ENCODE peak calls at places on chromosomes 13 and 19, in nine cellular contexts. One of them, this sample, is unnamed.

GRCh38 chr13:101572456-101572855 is 120.0 kb downstream of the ITGBL1 start:
- DNase-seq in thoracic aorta: no peak
- DNase-seq in tibial artery: no peak
- DNase-seq in esophagus squamous epithelium: no peak
- DNase-seq in tibial nerve: no peak
- DNase-seq in suprapubic skin: no peak
- DNase-seq in body of pancreas: no peak
- DNase-seq in prostate gland: no peak
- DNase-seq in fibroblast of lung: no peak
- DNase-seq in this sample: no peak

GRCh38 chr13:108915095-108915633 is 285.8 kb downstream of the MYO16 start:
- DNase-seq in tibial nerve: no peak
- DNase-seq in body of pancreas: no peak
- DNase-seq in esophagus squamous epithelium: no peak
- DNase-seq in fibroblast of lung: peak; percentile 67
- DNase-seq in tibial artery: no peak
- DNase-seq in prostate gland: no peak
- DNase-seq in thoracic aorta: no peak
- DNase-seq in suprapubic skin: no peak
- DNase-seq in this sample: no peak

GRCh38 chr13:108352599-108352998 is 83.1 kb downstream of the TNFSF13B start:
- DNase-seq in esophagus squamous epithelium: no peak
- DNase-seq in tibial artery: no peak
- DNase-seq in tibial nerve: no peak
- DNase-seq in fibroblast of lung: no peak
- DNase-seq in suprapubic skin: no peak
- DNase-seq in body of pancreas: no peak
- DNase-seq in thoracic aorta: no peak
- DNase-seq in prostate gland: no peak
- DNase-seq in this sample: no peak

GRCh38 chr13:63307239-63307638 is 1891.6 kb upstream of the PCDH20 start:
- DNase-seq in tibial artery: no peak
- DNase-seq in body of pancreas: peak; percentile 48
- DNase-seq in prostate gland: no peak
- DNase-seq in tibial nerve: no peak
- DNase-seq in esophagus squamous epithelium: no peak
- DNase-seq in fibroblast of lung: no peak
- DNase-seq in thoracic aorta: no peak
- DNase-seq in suprapubic skin: no peak
- DNase-seq in this sample: no peak

GRCh38 chr13:111006508-111007031 is 91.7 kb upstream of the ANKRD10 start:
- DNase-seq in thoracic aorta: peak; percentile 69
- DNase-seq in suprapubic skin: no peak
- DNase-seq in tibial artery: peak; percentile 88
- DNase-seq in tibial nerve: peak; percentile 30
- DNase-seq in esophagus squamous epithelium: no peak
- DNase-seq in fibroblast of lung: peak; percentile 92
- DNase-seq in body of pancreas: peak; percentile 88
- DNase-seq in prostate gland: peak; percentile 44
- DNase-seq in this sample: no peak

GRCh38 chr19:34967551-34967950 is 3.5 kb upstream of the ZNF792 start:
- DNase-seq in tibial nerve: no peak
- DNase-seq in thoracic aorta: no peak
- DNase-seq in suprapubic skin: no peak
- DNase-seq in body of pancreas: no peak
- DNase-seq in esophagus squamous epithelium: no peak
- DNase-seq in tibial artery: no peak
- DNase-seq in prostate gland: no peak
- DNase-seq in fibroblast of lung: no peak
- DNase-seq in this sample: no peak

GRCh38 chr19:12649941-12650340 is 16.6 kb downstream of the MAN2B1 start:
- DNase-seq in prostate gland: no peak
- DNase-seq in tibial artery: no peak
- DNase-seq in esophagus squamous epithelium: no peak
- DNase-seq in body of pancreas: no peak
- DNase-seq in fibroblast of lung: no peak
- DNase-seq in thoracic aorta: no peak
- DNase-seq in suprapubic skin: no peak
- DNase-seq in tibial nerve: no peak
- DNase-seq in this sample: no peak

GRCh38 chr13:75263741-75264407 is 218.1 kb downstream of the TBC1D4 start:
- DNase-seq in fibroblast of lung: peak; percentile 36
- DNase-seq in suprapubic skin: no peak
- DNase-seq in thoracic aorta: no peak
- DNase-seq in tibial nerve: no peak
- DNase-seq in body of pancreas: no peak
- DNase-seq in esophagus squamous epithelium: no peak
- DNase-seq in tibial artery: no peak
- DNase-seq in prostate gland: no peak
- DNase-seq in this sample: no peak

GRCh38 chr13:22235950-22236290 is 565.0 kb downstream of the FGF9 start:
- DNase-seq in tibial nerve: no peak
- DNase-seq in thoracic aorta: no peak
- DNase-seq in prostate gland: no peak
- DNase-seq in fibroblast of lung: no peak
- DNase-seq in tibial artery: no peak
- DNase-seq in esophagus squamous epithelium: no peak
- DNase-seq in suprapubic skin: no peak
- DNase-seq in body of pancreas: no peak
- DNase-seq in this sample: no peak

GRCh38 chr19:58406818-58407657 is 1.4 kb upstream of the ZNF584 start:
- DNase-seq in tibial nerve: no peak
- DNase-seq in suprapubic skin: no peak
- DNase-seq in fibroblast of lung: no peak
- DNase-seq in tibial artery: no peak
- DNase-seq in prostate gland: no peak
- DNase-seq in thoracic aorta: no peak
- DNase-seq in esophagus squamous epithelium: no peak
- DNase-seq in body of pancreas: no peak
- DNase-seq in this sample: no peak

GRCh38 chr13:31012285-31013024 is 80.0 kb downstream of the TEX26 start:
- DNase-seq in thoracic aorta: no peak
- DNase-seq in body of pancreas: no peak
- DNase-seq in esophagus squamous epithelium: no peak
- DNase-seq in tibial artery: no peak
- DNase-seq in tibial nerve: no peak
- DNase-seq in fibroblast of lung: peak; percentile 55
- DNase-seq in suprapubic skin: no peak
- DNase-seq in prostate gland: no peak
- DNase-seq in this sample: no peak

GRCh38 chr19:3500429-3501101 is at the start of gene DOHH:
- DNase-seq in prostate gland: peak; percentile 92
- DNase-seq in suprapubic skin: peak; percentile 96
- DNase-seq in fibroblast of lung: peak; percentile 97
- DNase-seq in thoracic aorta: peak; percentile 85
- DNase-seq in tibial artery: peak; percentile 93
- DNase-seq in tibial nerve: peak; percentile 85
- DNase-seq in esophagus squamous epithelium: peak; percentile 63
- DNase-seq in body of pancreas: peak; percentile 96
- DNase-seq in this sample: peak; percentile 94

GRCh38 chr13:30196025-30196424 is 111.3 kb downstream of the KATNAL1 start:
- DNase-seq in thoracic aorta: no peak
- DNase-seq in fibroblast of lung: peak; percentile 5
- DNase-seq in tibial artery: no peak
- DNase-seq in body of pancreas: no peak
- DNase-seq in tibial nerve: no peak
- DNase-seq in suprapubic skin: no peak
- DNase-seq in esophagus squamous epithelium: no peak
- DNase-seq in prostate gland: no peak
- DNase-seq in this sample: no peak

GRCh38 chr19:14405758-14406644 is 13.1 kb downstream of the DDX39A start:
- DNase-seq in prostate gland: peak; percentile 80
- DNase-seq in body of pancreas: peak; percentile 89
- DNase-seq in tibial nerve: peak; percentile 72
- DNase-seq in suprapubic skin: peak; percentile 92
- DNase-seq in esophagus squamous epithelium: no peak
- DNase-seq in tibial artery: peak; percentile 73
- DNase-seq in thoracic aorta: no peak
- DNase-seq in fibroblast of lung: peak; percentile 86
- DNase-seq in this sample: peak; percentile 87

GRCh38 chr13:81058916-81059290 is 718.0 kb upstream of the SPRY2 start:
- DNase-seq in prostate gland: no peak
- DNase-seq in fibroblast of lung: no peak
- DNase-seq in thoracic aorta: no peak
- DNase-seq in esophagus squamous epithelium: no peak
- DNase-seq in tibial artery: no peak
- DNase-seq in body of pancreas: no peak
- DNase-seq in suprapubic skin: no peak
- DNase-seq in tibial nerve: no peak
- DNase-seq in this sample: no peak

GRCh38 chr19:18386543-18387251 is 739 bp downstream of the GDF15 start:
- DNase-seq in suprapubic skin: no peak
- DNase-seq in esophagus squamous epithelium: no peak
- DNase-seq in fibroblast of lung: peak; percentile 89
- DNase-seq in tibial nerve: peak; percentile 22
- DNase-seq in body of pancreas: no peak
- DNase-seq in tibial artery: peak; percentile 67
- DNase-seq in thoracic aorta: no peak
- DNase-seq in prostate gland: peak; percentile 31
- DNase-seq in this sample: no peak
- H3K27ac ChIP-seq in suprapubic skin: no peak overlapping the region
- H3K27ac ChIP-seq in esophagus squamous epithelium: no peak overlapping the region
- H3K27ac ChIP-seq in fibroblast of lung: peak overlapping the region; percentile 10
- H3K27ac ChIP-seq in tibial nerve: peak overlapping the region; percentile 17
- H3K27ac ChIP-seq in body of pancreas: peak overlapping the region; percentile 76
- H3K27ac ChIP-seq in tibial artery: no peak overlapping the region
- H3K27ac ChIP-seq in thoracic aorta: no peak overlapping the region
- H3K27ac ChIP-seq in prostate gland: peak overlapping the region; percentile 72
- H3K27ac ChIP-seq in this sample: peak overlapping the region; percentile 81

GRCh38 chr13:20848944-20849343 is 53.6 kb downstream of the XPO4 start:
- DNase-seq in suprapubic skin: no peak
- DNase-seq in prostate gland: no peak
- DNase-seq in tibial nerve: no peak
- DNase-seq in tibial artery: no peak
- DNase-seq in fibroblast of lung: peak; percentile 35
- DNase-seq in esophagus squamous epithelium: no peak
- DNase-seq in body of pancreas: no peak
- DNase-seq in thoracic aorta: no peak
- DNase-seq in this sample: no peak

GRCh38 chr13:20851844-20852402 is 50.6 kb downstream of the XPO4 start:
- DNase-seq in suprapubic skin: no peak
- DNase-seq in body of pancreas: no peak
- DNase-seq in fibroblast of lung: peak; percentile 87
- DNase-seq in thoracic aorta: no peak
- DNase-seq in esophagus squamous epithelium: no peak
- DNase-seq in tibial artery: no peak
- DNase-seq in prostate gland: no peak
- DNase-seq in tibial nerve: no peak
- DNase-seq in this sample: no peak

GRCh38 chr13:20843177-20843576 is 59.4 kb downstream of the XPO4 start:
- DNase-seq in tibial nerve: no peak
- DNase-seq in esophagus squamous epithelium: no peak
- DNase-seq in fibroblast of lung: peak; percentile 70
- DNase-seq in tibial artery: no peak
- DNase-seq in suprapubic skin: no peak
- DNase-seq in body of pancreas: no peak
- DNase-seq in thoracic aorta: no peak
- DNase-seq in prostate gland: no peak
- DNase-seq in this sample: no peak

GRCh38 chr13:20847298-20847697 is 55.2 kb downstream of the XPO4 start:
- DNase-seq in thoracic aorta: no peak
- DNase-seq in tibial nerve: no peak
- DNase-seq in tibial artery: no peak
- DNase-seq in prostate gland: no peak
- DNase-seq in body of pancreas: no peak
- DNase-seq in suprapubic skin: no peak
- DNase-seq in esophagus squamous epithelium: no peak
- DNase-seq in fibroblast of lung: no peak
- DNase-seq in this sample: no peak

GRCh38 chr13:20848203-20848602 is 54.3 kb downstream of the XPO4 start:
- DNase-seq in thoracic aorta: no peak
- DNase-seq in tibial artery: no peak
- DNase-seq in suprapubic skin: no peak
- DNase-seq in body of pancreas: no peak
- DNase-seq in tibial nerve: no peak
- DNase-seq in prostate gland: no peak
- DNase-seq in fibroblast of lung: no peak
- DNase-seq in esophagus squamous epithelium: no peak
- DNase-seq in this sample: no peak
- H3K4me3 ChIP-seq in thoracic aorta: no peak overlapping the region
- H3K4me3 ChIP-seq in tibial artery: no peak overlapping the region
- H3K4me3 ChIP-seq in suprapubic skin: no peak overlapping the region
- H3K4me3 ChIP-seq in body of pancreas: no peak overlapping the region
- H3K4me3 ChIP-seq in tibial nerve: no peak overlapping the region
- H3K4me3 ChIP-seq in prostate gland: no peak overlapping the region
- H3K4me3 ChIP-seq in fibroblast of lung: no peak overlapping the region
- H3K4me3 ChIP-seq in esophagus squamous epithelium: no peak overlapping the region
- H3K4me3 ChIP-seq in this sample: no peak overlapping the region

DNA sequence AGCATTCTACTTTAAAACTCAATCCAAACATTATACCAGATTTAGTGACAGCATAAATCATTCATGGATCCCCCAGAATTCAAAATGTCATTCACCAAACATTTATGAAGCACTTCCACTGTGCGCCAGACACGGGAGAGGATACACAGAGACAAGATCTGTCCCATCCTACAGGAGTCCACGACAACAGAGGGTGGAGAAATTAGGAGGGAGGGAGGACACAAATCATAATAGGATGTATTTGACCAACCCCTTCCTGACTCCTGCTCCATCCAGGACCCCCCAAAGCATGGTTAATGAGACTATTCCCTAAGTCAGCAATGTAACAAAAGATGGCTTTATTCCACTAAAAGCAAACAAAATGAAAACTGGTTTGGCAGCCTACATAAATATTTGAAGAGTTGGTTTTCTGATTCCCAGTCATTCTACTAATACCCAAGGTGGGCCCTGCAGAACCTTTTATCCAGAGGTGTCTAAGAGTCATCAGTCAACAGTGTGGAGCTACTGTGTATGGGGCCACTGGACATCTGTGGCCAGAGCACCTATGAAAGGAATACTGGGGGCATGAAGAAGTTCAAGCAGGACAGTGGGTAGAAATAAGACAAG is 62.8 kb upstream of the DOCK9 start:
- DNase-seq in tibial artery: no peak
- DNase-seq in body of pancreas: no peak
- DNase-seq in fibroblast of lung: no peak
- DNase-seq in suprapubic skin: no peak
- DNase-seq in thoracic aorta: no peak
- DNase-seq in tibial nerve: no peak
- DNase-seq in esophagus squamous epithelium: no peak
- DNase-seq in prostate gland: peak; percentile 9
- DNase-seq in this sample: no peak
- H3K4me1 ChIP-seq in tibial artery: no peaks in the 10 kb centered on the region
- H3K4me1 ChIP-seq in body of pancreas: peaks cover 11% of the 10 kb centered on the region
- H3K4me1 ChIP-seq in fibroblast of lung: no peaks in the 10 kb centered on the region
- H3K4me1 ChIP-seq in suprapubic skin: peaks cover 56% of the 10 kb centered on the region
- H3K4me1 ChIP-seq in thoracic aorta: peaks cover 6% of the 10 kb centered on the region
- H3K4me1 ChIP-seq in tibial nerve: peaks cover 12% of the 10 kb centered on the region
- H3K4me1 ChIP-seq in esophagus squamous epithelium: peaks cover 31% of the 10 kb centered on the region
- H3K4me1 ChIP-seq in prostate gland: peaks cover 9% of the 10 kb centered on the region
- H3K4me1 ChIP-seq in this sample: peaks cover 56% of the 10 kb centered on the region

GRCh38 chr19:49434907-49435577 is 6.3 kb downstream of the SLC17A7 start:
- DNase-seq in tibial nerve: no peak
- DNase-seq in tibial artery: no peak
- DNase-seq in thoracic aorta: no peak
- DNase-seq in fibroblast of lung: no peak
- DNase-seq in esophagus squamous epithelium: no peak
- DNase-seq in suprapubic skin: peak; percentile 54
- DNase-seq in prostate gland: no peak
- DNase-seq in body of pancreas: no peak
- DNase-seq in this sample: no peak
- H3K27ac ChIP-seq in tibial nerve: no peak overlapping the region
- H3K27ac ChIP-seq in tibial artery: no peak overlapping the region
- H3K27ac ChIP-seq in thoracic aorta: no peak overlapping the region
- H3K27ac ChIP-seq in fibroblast of lung: no peak overlapping the region
- H3K27ac ChIP-seq in esophagus squamous epithelium: no peak overlapping the region
- H3K27ac ChIP-seq in suprapubic skin: no peak overlapping the region
- H3K27ac ChIP-seq in prostate gland: no peak overlapping the region
- H3K27ac ChIP-seq in body of pancreas: no peak overlapping the region
- H3K27ac ChIP-seq in this sample: no peak overlapping the region

This sample was measured in CD8-positive, alpha-beta memory T cell.